ENCODE peak calls at places on chromosomes 6 and 20, in six cellular contexts. Y is nephron progenitor cell, H is uterus, W is cardiac fibroblast, L is Calu3, V is B cell. F is an unnamed sample.

GRCh38 chr6:683742-684440 is 9.0 kb downstream of the EXOC2 start:
- DNase-seq in Y (peak; percentile 70), H (no peak), W (peak; percentile 69), L (no peak), V (no peak), F (no peak)

GRCh38 chr20:15831201-15831600 is 742.0 kb downstream of the KIF16B start:
- DNase-seq in Y (no peak), H (no peak), W (no peak), L (no peak), V (no peak), F (peak; percentile 88)

GRCh38 chr20:63942250-63943006 is 13.8 kb downstream of the UCKL1 start:
- DNase-seq in Y (peak; percentile 63), H (peak; percentile 40), W (peak; percentile 27), L (peak; percentile 39), V (no peak), F (peak; percentile 50)

GRCh38 chr6:44771647-44772415 is 384.3 kb downstream of the CDC5L start:
- DNase-seq in Y (no peak), H (no peak), W (peak; percentile 41), L (no peak), V (no peak), F (no peak)

GRCh38 chr6:15036690-15037245 is 209.1 kb upstream of the JARID2 start:
- DNase-seq in Y (peak; percentile 63), H (no peak), W (no peak), L (peak; percentile 13), V (no peak), F (no peak)

GRCh38 chr6:111663692-111664564 is 58.2 kb upstream of the TRAF3IP2 start:
- DNase-seq in Y (peak; percentile 82), H (peak; percentile 73), W (peak; percentile 84), L (no peak), V (no peak), F (no peak)

GRCh38 chr6:43299338-43300293 is 1.6 kb downstream of the SLC22A7 start:
- DNase-seq in Y (no peak), H (no peak), W (no peak), L (no peak), V (no peak), F (no peak)

GRCh38 chr6:89313006-89313405 is 2.1 kb downstream of the GABRR2 start:
- DNase-seq in Y (no peak), H (no peak), W (peak; percentile 86), L (no peak), V (no peak), F (peak; percentile 40)

GRCh38 chr6:21375206-21375605 is 218.3 kb upstream of the SOX4 start:
- DNase-seq in Y (no peak), H (no peak), W (no peak), L (no peak), V (no peak), F (no peak)

GRCh38 chr20:54174452-54175175 is 828 bp upstream of the CYP24A1 start:
- DNase-seq in Y (peak; percentile 14), H (no peak), W (peak; percentile 12), L (no peak), V (no peak), F (peak; percentile 41)

GRCh38 chr6:42104095-42104806 is 38.2 kb downstream of the C6orf132 start:
- DNase-seq in Y (peak; percentile 75), H (peak; percentile 47), W (peak; percentile 82), L (no peak), V (peak; percentile 80), F (no peak)

GRCh38 chr20:45592574-45593189 is 13.6 kb upstream of the WFDC8 start:
- DNase-seq in Y (no peak), H (no peak), W (peak; percentile 29), L (peak; percentile 63), V (peak; percentile 59), F (peak; percentile 62)

GRCh38 chr6:9025223-9025622 is 589.9 kb upstream of the SLC35B3 start:
- DNase-seq in Y (no peak), H (no peak), W (no peak), L (no peak), V (no peak), F (no peak)

GRCh38 chr6:133892444-133893323 is 3.8 kb downstream of the TCF21 start:
- DNase-seq in Y (peak; percentile 50), H (no peak), W (no peak), L (no peak), V (no peak), F (no peak)

GRCh38 chr6:63677282-63677681 is 41.7 kb downstream of the PHF3 start:
- DNase-seq in Y (no peak), H (no peak), W (peak; percentile 54), L (no peak), V (no peak), F (peak; percentile 25)

GRCh38 chr20:25247100-25247665 is 702 bp upstream of the PYGB start:
- DNase-seq in Y (peak; percentile 52), H (peak; percentile 63), W (peak; percentile 72), L (peak; percentile 42), V (no peak), F (peak; percentile 64)

GRCh38 chr6:163354085-163354484 is 60.4 kb upstream of the QKI start:
- DNase-seq in Y (no peak), H (no peak), W (peak; percentile 85), L (no peak), V (no peak), F (peak; percentile 49)

GRCh38 chr6:137717074-137718073 is 149.7 kb upstream of the TNFAIP3 start:
- DNase-seq in Y (no peak), H (no peak), W (no peak), L (no peak), V (no peak), F (peak; percentile 94)

GRCh38 chr6:44234101-44235090 is 11.0 kb downstream of the SLC29A1 start:
- DNase-seq in Y (peak; percentile 63), H (peak; percentile 91), W (peak; percentile 90), L (peak; percentile 75), V (no peak), F (peak; percentile 76)

GRCh38 chr6:75128881-75129570 is 76.8 kb downstream of the COL12A1 start:
- DNase-seq in Y (no peak), H (no peak), W (peak; percentile 55), L (no peak), V (no peak), F (no peak)

GRCh38 chr6:148367418-148368024 is 24.9 kb downstream of the SASH1 start:
- DNase-seq in Y (no peak), H (peak; percentile 70), W (peak; percentile 96), L (no peak), V (no peak), F (peak; percentile 53)

GRCh38 chr20:54000262-54000661 is 70.1 kb downstream of the BCAS1 start:
- DNase-seq in Y (no peak), H (no peak), W (no peak), L (no peak), V (no peak), F (no peak)

GRCh38 chr20:58634121-58634817 is 16.8 kb upstream of the STX16 start:
- DNase-seq in Y (no peak), H (peak; percentile 59), W (peak; percentile 62), L (no peak), V (peak; percentile 46), F (no peak)

GRCh38 chr6:117411474-117411873 is 14.3 kb downstream of the ROS1 start:
- DNase-seq in Y (no peak), H (no peak), W (no peak), L (no peak), V (no peak), F (no peak)

GRCh38 chr6:25025919-25026301 is 90.2 kb upstream of the RIPOR2 start:
- DNase-seq in Y (no peak), H (no peak), W (no peak), L (no peak), V (no peak), F (peak; percentile 70)

DNA sequence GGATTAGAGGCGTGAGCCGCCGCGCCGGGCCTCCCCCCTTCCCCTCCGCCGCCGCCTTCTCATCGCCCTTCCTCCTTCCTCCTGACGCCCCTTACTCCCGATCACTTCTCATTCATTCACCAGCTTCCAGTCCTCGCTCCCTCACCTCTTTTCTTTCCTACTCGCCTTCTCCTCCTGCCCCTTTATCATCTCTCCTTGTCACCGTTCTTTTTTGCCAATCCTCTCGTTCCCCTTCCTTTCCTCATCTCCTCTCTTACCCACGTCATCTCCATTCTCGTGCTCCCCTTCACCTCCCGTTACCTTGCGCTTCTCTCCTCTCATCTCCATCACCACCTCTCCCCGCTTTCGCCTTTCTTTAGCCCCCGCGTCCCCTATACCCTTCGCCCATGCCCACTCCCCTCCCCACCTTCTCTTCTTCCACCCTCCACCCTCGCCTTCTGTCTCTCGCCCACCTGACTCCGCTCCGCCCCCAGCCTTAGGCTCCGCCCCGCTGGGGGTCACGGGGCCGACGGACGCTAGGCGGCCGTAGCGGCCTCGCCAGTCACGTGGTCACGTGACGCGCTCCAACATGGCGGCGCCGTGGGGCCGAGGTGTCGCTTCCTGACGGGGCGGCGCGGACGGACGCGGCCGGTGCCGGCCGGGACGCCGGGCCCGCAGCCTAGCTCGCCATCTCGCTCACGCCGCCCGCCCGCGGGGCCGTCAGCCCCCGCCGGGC is at the start of gene ARFGEF2:
- DNase-seq in Y (peak; percentile 96), H (peak; percentile 88), W (peak; percentile 93), L (peak; percentile 99), V (peak; percentile 98), F (peak; percentile 68)
- TF ChIP-seq CTCF in Y (no peak), H (no peak), W (no peak), L (peak; percentile 8), V (no peak), F (no peak)

DNA sequence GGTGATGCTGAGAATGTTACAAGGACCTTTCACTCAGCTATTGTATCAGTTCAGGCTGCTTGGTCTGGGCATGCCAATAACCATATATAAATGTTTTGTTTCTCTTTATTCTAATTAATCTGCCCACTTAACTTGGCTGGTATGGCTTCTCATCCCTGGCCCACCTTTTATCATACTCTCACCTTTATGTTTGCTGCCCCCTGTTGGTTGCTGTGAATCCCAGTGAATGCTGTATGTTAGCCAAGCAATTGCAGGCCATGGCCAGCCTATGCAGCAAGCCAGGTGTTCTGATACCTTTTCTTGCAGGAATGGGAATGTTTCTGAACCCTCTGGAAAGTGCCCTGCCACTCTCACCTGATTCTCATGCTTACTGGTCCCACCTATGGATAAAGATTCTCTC is 54.6 kb downstream of the PCSK2 start:
- DNase-seq in Y (peak; percentile 52), H (no peak), W (no peak), L (peak; percentile 0), V (no peak), F (peak; percentile 9)
- TF ChIP-seq CTCF in Y (peak; percentile 51), H (no peak), W (no peak), L (no peak), V (no peak), F (peak; percentile 15)

GRCh38 chr6:105835373-105835772 is 250.8 kb upstream of the PRDM1 start:
- DNase-seq in Y (peak; percentile 39), H (no peak), W (peak; percentile 15), L (peak; percentile 48), V (peak; percentile 46), F (peak; percentile 78)
- TF ChIP-seq CTCF in Y (peak; percentile 40), H (no peak), W (no peak), L (peak; percentile 43), V (peak; percentile 28), F (peak; percentile 59)

GRCh38 chr6:155378284-155378683 is 64.0 kb upstream of the TFB1M start:
- DNase-seq in Y (no peak), H (no peak), W (no peak), L (no peak), V (no peak), F (no peak)

GRCh38 chr6:155384343-155384742 is 70.1 kb upstream of the TFB1M start:
- DNase-seq in Y (no peak), H (no peak), W (no peak), L (no peak), V (no peak), F (no peak)

GRCh38 chr6:155381856-155382690 is 67.8 kb upstream of the TFB1M start:
- DNase-seq in Y (no peak), H (no peak), W (peak; percentile 33), L (no peak), V (no peak), F (peak; percentile 4)

GRCh38 chr6:155378724-155379123 is 64.4 kb upstream of the TFB1M start:
- DNase-seq in Y (no peak), H (no peak), W (no peak), L (no peak), V (no peak), F (no peak)

GRCh38 chr6:155380666-155381332 is 66.5 kb upstream of the TFB1M start:
- DNase-seq in Y (no peak), H (no peak), W (no peak), L (no peak), V (no peak), F (no peak)
- TF ChIP-seq CTCF in Y (no peak), H (no peak), W (no peak), L (no peak), V (no peak), F (no peak)